ENCODE peak calls at places on chromosome 11, in five cellular contexts. A is A549, D is ovary, O is body of pancreas, X is uterus. Y is an unnamed sample. For H3K9me3 and H3K4me1, the result is how much of the 10 kb centered on the place peaks cover.

GRCh38 chr11:64583296-64584262 is 7.4 kb upstream of the SLC22A12 start:
- DNase-seq in A (no peak), D (peak), O (peak), X (no peak), Y (peak)

GRCh38 chr11:121634889-121635288 is 182.1 kb upstream of the SORL1-AS1 start:
- DNase-seq in A (no peak), D (no peak), O (no peak), X (no peak), Y (no peak)

GRCh38 chr11:61731956-61732675 is 20.3 kb upstream of the MYRF start:
- DNase-seq in A (no peak), D (no peak), O (no peak), X (no peak), Y (no peak)

GRCh38 chr11:86291466-86292262 is 10.4 kb upstream of the HIKESHI start:
- DNase-seq in A (peak), D (no peak), O (peak), X (peak), Y (no peak)

GRCh38 chr11:6345356-6345755 is 25.1 kb upstream of the CAVIN3 start:
- DNase-seq in A (no peak), D (no peak), O (no peak), X (no peak), Y (no peak)

GRCh38 chr11:131601586-131601985 is 231.2 kb downstream of the NTM start:
- DNase-seq in A (no peak), D (no peak), O (no peak), X (no peak), Y (no peak)

GRCh38 chr11:106077609-106078517 is at the start of gene AASDHPPT:
- DNase-seq in A (peak), D (no peak), O (peak), X (peak), Y (no peak)

GRCh38 chr11:111324277-111324720 is 26.0 kb downstream of the POU2AF3 start:
- DNase-seq in A (no peak), D (no peak), O (no peak), X (no peak), Y (no peak)

GRCh38 chr11:116605543-116605942 is 167.2 kb downstream of the BUD13 start:
- DNase-seq in A (no peak), D (no peak), O (no peak), X (no peak), Y (peak)

GRCh38 chr11:355581-356458 is 13.5 kb upstream of the B4GALNT4 start:
- DNase-seq in A (peak), D (peak), O (peak), X (peak), Y (peak)

GRCh38 chr11:17580271-17580670 is 33.2 kb downstream of the OTOG start:
- DNase-seq in A (no peak), D (no peak), O (no peak), X (no peak), Y (no peak)

DNA sequence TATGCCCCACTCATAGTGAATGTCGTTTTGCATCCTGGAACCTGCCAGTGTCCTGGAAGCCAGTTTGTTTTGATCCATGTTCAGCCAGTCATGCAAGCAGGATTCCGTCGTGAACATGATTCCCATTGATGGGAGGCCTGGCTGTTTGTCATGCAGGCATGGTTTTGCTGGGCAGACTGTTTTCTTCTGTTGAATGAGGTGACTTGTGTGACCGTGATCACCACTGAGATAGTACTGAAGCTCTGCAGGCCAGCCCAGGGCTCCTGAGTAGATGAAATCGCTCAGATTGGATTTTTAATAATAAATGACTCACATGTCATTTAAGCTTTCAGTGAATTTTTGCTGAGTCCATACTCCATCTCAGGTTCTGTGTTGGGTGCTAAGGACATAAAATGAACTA is 117.8 kb downstream of the PDE2A start:
- DNase-seq in A (no peak), D (no peak), O (no peak), X (no peak), Y (no peak)
- H3K9me3 ChIP-seq in A (under half), D (under half), O (under half), X (under half), Y (under half)

GRCh38 chr11:129321076-129321475 is 54.6 kb upstream of the BARX2 start:
- DNase-seq in A (no peak), D (no peak), O (no peak), X (no peak), Y (no peak)

GRCh38 chr11:129322941-129323340 is 52.7 kb upstream of the BARX2 start:
- DNase-seq in A (no peak), D (no peak), O (peak), X (no peak), Y (no peak)

GRCh38 chr11:129319751-129320150 is 55.9 kb upstream of the BARX2 start:
- DNase-seq in A (no peak), D (no peak), O (no peak), X (no peak), Y (no peak)

GRCh38 chr11:129319201-129319600 is 56.4 kb upstream of the BARX2 start:
- DNase-seq in A (no peak), D (no peak), O (no peak), X (no peak), Y (no peak)

GRCh38 chr11:129320485-129320884 is 55.2 kb upstream of the BARX2 start:
- DNase-seq in A (no peak), D (no peak), O (no peak), X (no peak), Y (no peak)
- H3K4me1 ChIP-seq in A (under half), D (under half), O (half or more), X (under half), Y (under half)

GRCh38 chr11:18650353-18650752 is 16.2 kb upstream of the SPTY2D1 start:
- DNase-seq in A (no peak), D (no peak), O (no peak), X (no peak), Y (no peak)

GRCh38 chr11:18650859-18651557 is 16.9 kb upstream of the SPTY2D1 start:
- DNase-seq in A (no peak), D (no peak), O (peak), X (no peak), Y (no peak)
- TF ChIP-seq POLR2A in A (no peak), D (no peak), O (no peak), X (no peak), Y (no peak)

GRCh38 chr11:126917531-126918204 is 82.9 kb downstream of the KIRREL3 start:
- DNase-seq in A (peak), D (no peak), O (no peak), X (no peak), Y (no peak)

GRCh38 chr11:126918556-126918955 is 82.0 kb downstream of the KIRREL3 start:
- DNase-seq in A (no peak), D (no peak), O (no peak), X (no peak), Y (no peak)

GRCh38 chr11:126914941-126915340 is 85.6 kb downstream of the KIRREL3 start:
- DNase-seq in A (no peak), D (no peak), O (no peak), X (no peak), Y (no peak)

GRCh38 chr11:126915430-126915829 is 85.1 kb downstream of the KIRREL3 start:
- DNase-seq in A (no peak), D (no peak), O (no peak), X (no peak), Y (no peak)

GRCh38 chr11:126914166-126914565 is 86.4 kb downstream of the KIRREL3 start:
- DNase-seq in A (no peak), D (no peak), O (no peak), X (no peak), Y (no peak)
- H3K9me3 ChIP-seq in A (under half), D (under half), O (under half), X (under half), Y (under half)

DNA sequence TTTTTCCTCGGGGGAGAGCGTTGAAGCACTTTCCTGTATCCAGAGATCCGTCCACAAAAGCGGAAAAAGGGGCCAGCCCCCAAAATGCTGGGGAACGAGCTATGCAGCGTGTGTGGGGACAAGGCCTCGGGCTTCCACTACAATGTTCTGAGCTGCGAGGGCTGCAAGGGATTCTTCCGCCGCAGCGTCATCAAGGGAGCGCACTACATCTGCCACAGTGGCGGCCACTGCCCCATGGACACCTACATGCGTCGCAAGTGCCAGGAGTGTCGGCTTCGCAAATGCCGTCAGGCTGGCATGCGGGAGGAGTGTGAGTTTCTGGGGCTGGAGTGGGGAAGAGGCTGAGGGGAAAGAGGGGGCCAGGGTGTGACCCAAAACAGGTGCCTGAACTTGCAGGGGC is 2.6 kb downstream of the NR1H3 start:
- DNase-seq in A (no peak), D (no peak), O (no peak), X (no peak), Y (no peak)
- H3K4me1 ChIP-seq in A (under half), D (under half), O (under half), X (under half), Y (under half)

DNA sequence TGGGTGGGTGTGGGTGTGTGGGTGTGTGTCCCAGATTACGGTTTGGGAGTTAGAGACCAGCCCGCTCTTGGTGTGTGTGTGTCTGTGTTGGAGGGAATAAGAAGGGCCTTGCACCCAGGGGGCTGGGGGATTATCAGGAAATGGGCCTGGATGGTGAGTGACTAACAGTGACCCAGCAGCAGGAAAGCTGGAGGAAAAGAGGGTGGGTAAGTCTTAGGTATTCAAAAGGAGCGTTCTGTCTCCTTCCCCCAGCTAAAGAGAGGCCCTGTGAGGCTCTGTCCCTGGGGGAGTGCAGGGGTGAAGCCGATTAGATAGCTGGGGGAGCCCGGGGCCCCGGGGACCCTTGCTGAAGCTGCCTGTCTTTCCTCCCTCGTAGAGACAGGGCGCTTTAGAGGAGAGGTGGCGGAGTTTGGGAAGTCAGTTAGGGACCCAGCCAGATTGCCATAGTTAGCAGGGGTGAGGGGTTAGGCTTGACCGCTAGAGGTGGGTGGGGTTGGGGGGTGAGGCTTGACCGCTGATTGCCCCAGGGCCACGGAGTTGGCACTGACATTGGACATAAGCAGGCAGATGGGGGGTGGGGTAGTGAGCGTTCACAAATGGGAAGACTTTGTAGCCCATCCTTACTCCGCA is 1.5 kb downstream of the OAF start:
- DNase-seq in A (no peak), D (no peak), O (no peak), X (no peak), Y (no peak)
- TF ChIP-seq POLR2A in A (no peak), D (no peak), O (no peak), X (no peak), Y (no peak)

DNA sequence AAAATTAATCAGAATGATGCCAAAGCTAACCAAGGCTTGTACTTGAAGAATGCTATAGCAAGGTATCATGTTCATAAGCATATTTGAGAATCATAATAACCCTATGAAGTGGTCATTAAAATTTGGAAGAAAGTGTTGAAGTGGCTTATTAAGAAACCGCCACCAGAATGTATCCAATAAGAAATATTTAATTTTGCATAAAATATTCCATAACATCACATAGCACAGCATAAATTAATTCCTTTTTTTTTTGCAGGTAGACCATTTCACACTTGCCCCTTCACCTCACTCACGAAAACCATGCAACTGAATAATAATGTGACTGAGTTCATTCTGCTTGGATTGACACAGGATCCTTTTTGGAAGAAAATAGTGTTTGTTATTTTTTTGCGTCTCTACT is at the start of gene OR4C16:
- DNase-seq in A (no peak), D (no peak), O (no peak), X (no peak), Y (no peak)
- H3K9me3 ChIP-seq in A (under half), D (under half), O (under half), X (under half), Y (under half)

DNA sequence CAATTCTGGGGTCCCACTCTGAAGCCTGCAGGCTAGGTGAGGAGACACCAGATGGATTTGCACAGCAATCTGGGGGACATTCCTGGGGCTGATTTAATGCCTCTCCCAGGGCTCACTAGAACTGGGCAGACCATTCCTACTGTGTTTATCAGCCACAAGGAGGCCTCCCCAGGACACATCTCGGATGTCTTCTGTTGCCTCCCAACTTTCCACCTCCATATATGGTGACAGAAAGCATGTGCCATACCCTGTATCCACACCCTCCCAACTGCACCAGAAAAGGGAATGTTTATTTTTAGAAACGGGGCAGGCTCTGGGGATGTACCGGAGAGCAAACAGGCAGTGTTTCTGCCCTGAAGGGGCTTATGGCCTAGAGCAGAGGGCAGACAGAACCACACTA is 181.8 kb downstream of the CSNK2A3 start:
- DNase-seq in A (no peak), D (no peak), O (no peak), X (peak), Y (peak)
- H3K4me1 ChIP-seq in A (under half), D (under half), O (under half), X (under half), Y (under half)

GRCh38 chr11:45615182-45615792 is 50.1 kb downstream of the CHST1 start:
- DNase-seq in A (no peak), D (no peak), O (no peak), X (no peak), Y (no peak)

GRCh38 chr11:45618897-45619296 is 46.5 kb downstream of the CHST1 start:
- DNase-seq in A (no peak), D (no peak), O (no peak), X (no peak), Y (no peak)

GRCh38 chr11:45614196-45614828 is 51.1 kb downstream of the CHST1 start:
- DNase-seq in A (no peak), D (no peak), O (no peak), X (no peak), Y (no peak)

GRCh38 chr11:45617886-45618601 is 47.4 kb downstream of the CHST1 start:
- DNase-seq in A (no peak), D (no peak), O (no peak), X (no peak), Y (no peak)

GRCh38 chr11:45616802-45617549 is 48.4 kb downstream of the CHST1 start:
- DNase-seq in A (no peak), D (no peak), O (no peak), X (no peak), Y (no peak)
- TF ChIP-seq POLR2A in A (no peak), D (no peak), O (no peak), X (no peak), Y (no peak)

GRCh38 chr11:99311870-99312269 is 291.1 kb downstream of the CNTN5 start:
- DNase-seq in A (no peak), D (no peak), O (no peak), X (no peak), Y (no peak)
- H3K9me3 ChIP-seq in A (under half), D (under half), O (under half), X (under half), Y (under half)